ENCODE peak calls at places on chromosomes 16 and 17, in nine cellular contexts. L is stomach, T is spleen, G is heart left ventricle, E is transverse colon, Z is lower leg skin, S is breast epithelium, H is adrenal gland, W is NB4. N is an unnamed sample.

GRCh38 chr16:84091460-84091859 is 25.3 kb downstream of the MBTPS1 start:
- DNase-seq in H (no peak), Z (no peak), E (no peak), W (no peak), L (no peak), T (no peak), S (no peak), G (peak), N (no peak)

GRCh38 chr16:85473909-85474640 is 139.0 kb upstream of the GSE1 start:
- DNase-seq in L (no peak), H (no peak), W (no peak), E (no peak), Z (no peak), G (no peak), S (no peak), T (no peak), N (no peak)

GRCh38 chr17:27452828-27453227 is 3.4 kb upstream of the KSR1 start:
- DNase-seq in Z (no peak), G (no peak), E (no peak), L (no peak), W (no peak), H (no peak), T (no peak), S (no peak), N (no peak)

GRCh38 chr17:7020894-7021664 is 1.8 kb upstream of the BCL6B start:
- DNase-seq in E (no peak), Z (no peak), W (no peak), G (no peak), H (no peak), T (peak), L (no peak), S (no peak), N (no peak)

GRCh38 chr16:12672986-12673385 is 130.7 kb downstream of the CPPED1 start:
- DNase-seq in T (no peak), S (no peak), E (no peak), W (no peak), G (no peak), L (no peak), H (no peak), Z (no peak), N (no peak)

GRCh38 chr17:21043296-21044232 is 753 bp upstream of the USP22 start:
- DNase-seq in G (peak), E (peak), W (peak), T (peak), H (peak), L (peak), Z (peak), S (peak), N (peak)

GRCh38 chr17:18224428-18225120 is 861 bp upstream of the LLGL1 start:
- DNase-seq in L (no peak), E (no peak), H (no peak), Z (no peak), S (no peak), G (peak), W (no peak), T (no peak), N (no peak)

GRCh38 chr17:59149841-59150511 is 5.0 kb downstream of the SKA2 start:
- DNase-seq in S (no peak), Z (no peak), G (no peak), E (no peak), L (no peak), H (no peak), T (no peak), W (no peak), N (no peak)

GRCh38 chr17:42279776-42280630 is 3.8 kb upstream of the STAT5B start:
- DNase-seq in Z (no peak), S (no peak), T (no peak), G (no peak), W (no peak), L (peak), E (no peak), H (peak), N (no peak)

GRCh38 chr17:61459968-61460718 is 7.9 kb downstream of the TBX4 start:
- DNase-seq in G (no peak), Z (peak), H (no peak), T (no peak), E (no peak), L (no peak), W (no peak), S (no peak), N (no peak)

GRCh38 chr17:39352511-39352910 is 48.9 kb downstream of the FBXL20 start:
- DNase-seq in W (no peak), L (no peak), T (no peak), S (no peak), Z (no peak), E (no peak), G (no peak), H (no peak), N (no peak)

GRCh38 chr17:81364278-81365147 is 30.7 kb upstream of the BAHCC1 start:
- DNase-seq in W (no peak), H (no peak), E (peak), Z (no peak), G (no peak), S (no peak), L (no peak), T (peak), N (no peak)

GRCh38 chr17:62723842-62724241 is 84.3 kb downstream of the MARCHF10 start:
- DNase-seq in T (no peak), E (no peak), S (no peak), W (no peak), G (no peak), H (no peak), Z (no peak), L (no peak), N (no peak)

GRCh38 chr16:23679274-23679985 is 741 bp downstream of the PLK1 start:
- DNase-seq in H (no peak), W (peak), L (no peak), S (no peak), T (peak), E (peak), Z (no peak), G (no peak), N (no peak)

GRCh38 chr16:85844786-85845185 is 45.3 kb downstream of the COX4I1 start:
- DNase-seq in G (no peak), W (peak), S (no peak), H (no peak), T (no peak), Z (no peak), E (no peak), L (peak), N (no peak)

GRCh38 chr17:17146791-17147406 is 59.2 kb downstream of the PLD6 start:
- DNase-seq in T (no peak), L (no peak), E (peak), H (no peak), G (no peak), W (peak), S (no peak), Z (no peak), N (no peak)

DNA sequence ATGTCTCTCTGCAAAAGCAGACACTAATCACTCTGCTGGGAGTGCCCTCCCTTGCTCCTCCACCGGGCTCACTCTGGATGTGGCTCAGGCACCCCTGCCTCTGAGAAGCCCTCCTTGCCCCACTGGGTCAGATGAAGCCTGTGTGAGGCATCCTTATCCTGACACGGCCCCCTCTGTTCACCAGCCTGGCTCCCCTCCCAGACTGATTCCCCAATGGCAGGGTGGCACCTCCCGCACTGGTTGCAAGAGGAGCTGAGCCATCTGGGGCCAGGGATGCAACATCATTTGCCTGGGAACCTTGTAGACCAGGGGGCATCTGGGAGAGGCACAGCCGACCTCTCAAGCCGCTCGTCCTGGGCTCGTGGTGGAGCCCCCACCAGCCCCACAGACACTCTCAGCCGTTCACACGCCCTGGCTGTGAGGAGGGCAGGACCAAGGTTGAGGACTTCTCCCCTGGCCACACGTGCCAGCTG is 6.7 kb downstream of the SMTNL2 start:
- DNase-seq in G (no peak), S (no peak), E (no peak), H (no peak), T (no peak), W (no peak), L (no peak), Z (no peak), N (no peak)
- TF ChIP-seq POLR2A in G (no peak), S (no peak), E (no peak), H (no peak), T (no peak), W (no peak), L (no peak), Z (no peak), N (no peak)

GRCh38 chr16:47463771-47464624 is 2.9 kb downstream of the PHKB start:
- DNase-seq in Z (no peak), G (no peak), E (no peak), W (peak), S (no peak), H (no peak), L (no peak), T (no peak), N (no peak)
- H3K4me3 ChIP-seq in Z (no peak), G (no peak), E (no peak), W (peak), S (no peak), H (no peak), L (no peak), T (no peak), N (no peak)

GRCh38 chr17:1650731-1651558 is 1.3 kb upstream of the RILP start:
- DNase-seq in L (no peak), W (no peak), E (peak), G (no peak), S (no peak), Z (no peak), H (no peak), T (peak), N (no peak)

GRCh38 chr17:1651559-1651844 is 1.8 kb upstream of the RILP start:
- DNase-seq in T (no peak), Z (no peak), L (no peak), S (no peak), H (no peak), W (no peak), E (no peak), G (no peak), N (no peak)

GRCh38 chr17:1648582-1649115 is 1.0 kb downstream of the RILP start:
- DNase-seq in S (peak), T (peak), Z (peak), H (peak), W (peak), G (peak), E (peak), L (peak), N (peak)

GRCh38 chr17:1649116-1649843 is 386 bp downstream of the RILP start:
- DNase-seq in L (peak), G (peak), H (peak), S (peak), Z (peak), W (peak), E (peak), T (peak), N (peak)

DNA sequence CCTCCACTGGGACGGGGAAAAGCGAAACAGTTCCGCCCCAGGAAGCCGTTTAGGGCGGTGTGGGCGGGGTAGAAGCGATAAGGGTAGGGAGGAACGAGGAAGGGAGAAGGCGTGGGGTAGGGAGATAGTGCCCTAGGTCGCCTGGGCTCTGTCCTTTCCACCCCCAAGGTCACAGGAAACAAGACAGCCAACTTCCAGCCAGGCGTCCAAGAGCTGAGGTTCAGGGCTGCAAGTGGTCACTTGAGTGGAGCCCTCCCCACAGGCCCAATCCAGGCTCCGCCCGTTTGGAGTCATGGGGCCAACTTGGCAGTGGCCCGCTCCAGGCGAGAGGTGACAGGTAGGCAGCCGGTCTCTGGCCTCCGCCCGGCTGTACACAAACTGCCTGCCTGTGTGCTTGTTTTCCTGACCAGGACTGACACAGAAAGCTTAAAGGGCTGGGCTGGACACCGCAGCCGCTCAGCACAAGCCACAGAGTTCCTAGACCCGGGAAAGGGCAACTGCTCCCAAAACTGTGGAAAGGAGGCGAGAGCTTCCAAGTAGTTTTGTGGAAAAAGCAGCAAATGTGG is at the start of gene RILP:
- DNase-seq in W (peak), L (peak), H (peak), G (peak), S (peak), T (peak), Z (peak), E (peak), N (peak)
- TF ChIP-seq POLR2A in W (no peak), L (no peak), H (no peak), G (no peak), S (no peak), T (no peak), Z (no peak), E (peak), N (peak)

DNA sequence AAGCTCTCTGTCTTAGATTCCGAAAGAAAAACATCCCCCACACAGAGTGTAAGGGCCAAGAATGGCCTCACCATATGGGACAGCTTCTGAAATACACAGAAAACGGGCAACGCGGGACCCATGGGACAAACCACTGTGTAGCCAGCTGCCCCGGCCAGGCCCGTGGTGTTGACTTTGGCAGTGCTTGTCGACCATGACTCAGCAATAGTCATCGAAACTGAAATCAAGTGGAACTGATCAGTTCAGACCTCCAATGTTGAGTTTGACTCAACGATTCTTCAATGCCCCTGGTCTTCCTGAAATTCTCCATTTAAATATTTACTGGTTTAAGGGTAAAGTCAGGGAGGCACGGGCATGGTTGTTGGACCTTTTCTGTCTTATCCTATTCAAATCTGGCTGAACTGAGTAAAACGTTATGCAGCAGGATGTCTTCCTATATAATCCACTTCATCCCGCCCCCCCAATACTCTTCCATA is 27.5 kb downstream of the ZFHX3 start:
- DNase-seq in G (peak), Z (peak), E (peak), T (no peak), S (no peak), H (peak), L (peak), W (peak), N (peak)
- H3K4me3 ChIP-seq in G (no peak), Z (no peak), E (no peak), T (no peak), S (no peak), H (no peak), L (no peak), W (no peak), N (no peak)

GRCh38 chr16:66605177-66605999 is 884 bp downstream of the CMTM3 start:
- DNase-seq in S (no peak), L (peak), E (peak), H (peak), G (peak), Z (no peak), T (peak), W (peak), N (peak)
- TF ChIP-seq POLR2A in S (no peak), L (no peak), E (no peak), H (no peak), G (no peak), Z (no peak), T (no peak), W (no peak), N (no peak)

GRCh38 chr16:17106243-17106791 is 364.4 kb downstream of the XYLT1 start:
- DNase-seq in E (no peak), H (no peak), W (no peak), S (no peak), T (no peak), Z (no peak), L (no peak), G (no peak), N (no peak)

GRCh38 chr16:17107450-17107849 is 363.3 kb downstream of the XYLT1 start:
- DNase-seq in E (no peak), W (no peak), L (no peak), Z (no peak), H (no peak), S (no peak), T (no peak), G (no peak), N (no peak)

GRCh38 chr16:17108596-17108995 is 362.2 kb downstream of the XYLT1 start:
- DNase-seq in T (no peak), S (no peak), Z (no peak), L (no peak), E (no peak), W (no peak), G (no peak), H (no peak), N (no peak)

GRCh38 chr16:17104654-17105053 is 366.1 kb downstream of the XYLT1 start:
- DNase-seq in H (no peak), W (no peak), S (no peak), E (no peak), G (no peak), Z (no peak), L (no peak), T (no peak), N (no peak)

DNA sequence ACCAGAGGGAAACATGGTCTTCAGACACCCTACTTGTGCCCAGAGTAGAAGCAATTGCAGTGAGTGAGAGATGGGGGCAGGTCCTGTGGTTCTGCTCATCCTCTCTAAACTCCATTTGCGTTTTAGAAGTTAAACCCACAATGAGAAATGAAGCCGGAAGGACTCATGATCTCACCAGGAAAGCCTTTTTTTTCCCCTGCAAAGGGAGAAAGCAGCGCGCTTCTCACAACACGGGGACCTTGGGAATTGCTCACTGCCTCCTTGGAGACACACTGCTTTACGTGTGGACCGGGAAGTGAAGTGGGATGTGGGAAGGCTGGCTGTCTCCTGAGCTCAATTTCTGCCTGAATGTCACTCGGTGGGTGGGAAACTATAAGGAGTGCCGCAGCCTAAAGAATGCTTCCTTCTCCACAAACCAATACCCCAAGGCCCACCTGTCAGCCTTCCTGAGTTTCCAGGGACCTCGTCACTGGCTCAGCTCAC is 365.5 kb downstream of the XYLT1 start:
- DNase-seq in H (peak), G (no peak), W (no peak), E (no peak), Z (no peak), S (no peak), L (no peak), T (no peak), N (no peak)
- H3K4me3 ChIP-seq in H (no peak), G (no peak), W (no peak), E (no peak), Z (no peak), S (no peak), L (no peak), T (no peak), N (no peak)

GRCh38 chr16:70575376-70575775 is 51.8 kb downstream of the SF3B3 start:
- DNase-seq in T (no peak), G (peak), E (no peak), S (peak), W (no peak), Z (no peak), L (no peak), H (no peak), N (no peak)
- TF ChIP-seq POLR2A in T (no peak), G (no peak), E (no peak), S (no peak), W (no peak), Z (no peak), L (no peak), H (no peak), N (no peak)

DNA sequence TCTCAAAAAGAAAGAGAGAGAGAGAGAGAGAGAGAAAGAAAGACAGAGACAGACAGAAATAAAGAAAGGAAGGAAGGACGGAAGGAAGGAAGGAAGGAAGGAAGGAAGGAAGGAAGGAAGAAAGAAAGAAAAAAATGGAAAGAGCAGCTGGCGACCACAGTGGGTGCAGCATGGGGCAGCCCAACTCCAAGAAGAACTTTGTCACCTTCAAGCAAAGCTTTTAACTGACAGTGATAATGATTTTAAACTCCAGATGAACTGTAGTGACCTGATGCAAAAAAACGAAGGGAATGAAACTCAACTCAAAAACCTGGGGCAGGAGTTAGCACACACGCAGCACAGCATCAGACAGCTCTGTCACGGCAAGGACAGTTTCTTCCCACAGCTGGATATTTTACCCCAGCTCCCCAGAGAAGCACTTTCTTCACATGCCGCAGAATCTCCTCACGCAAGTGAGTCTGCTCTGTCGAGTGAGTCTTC is 5.0 kb upstream of the ARHGAP17 start:
- DNase-seq in G (no peak), T (no peak), E (no peak), Z (no peak), W (no peak), S (no peak), H (no peak), L (no peak), N (no peak)
- H3K4me3 ChIP-seq in G (no peak), T (no peak), E (no peak), Z (no peak), W (no peak), S (no peak), H (no peak), L (no peak), N (no peak)